ENCODE peak calls at places on chromosomes 5 and 9, in six cellular contexts. U is GM23248, P is MM.1S, A is OCI-LY7, W is HCT116, X is PC-3. M is an unnamed sample. For H3K9me2, the result is how much of the 10 kb centered on the place peaks cover.

GRCh38 chr9:93644397-93645088 is 68.2 kb downstream of the PHF2 start:
- DNase-seq in W (no peak), U (no peak), X (no peak), A (no peak), P (no peak), M (no peak)

GRCh38 chr5:86244153-86244552 is 373.6 kb upstream of the COX7C start:
- DNase-seq in P (no peak), X (no peak), A (no peak), W (no peak), U (no peak), M (no peak)

GRCh38 chr5:145636396-145636795 is 198.7 kb downstream of the PRELID2 start:
- DNase-seq in U (no peak), W (no peak), A (no peak), P (no peak), X (no peak), M (no peak)

GRCh38 chr5:72235725-72236124 is 84.3 kb downstream of the MRPS27 start:
- DNase-seq in P (no peak), A (no peak), W (no peak), U (peak), X (no peak), M (no peak)

GRCh38 chr5:119402555-119402954 is 46.7 kb downstream of the TNFAIP8 start:
- DNase-seq in W (no peak), P (no peak), A (no peak), U (no peak), X (no peak), M (no peak)

GRCh38 chr9:104346645-104347175 is 157.4 kb upstream of the OR13F1 start:
- DNase-seq in P (no peak), A (no peak), X (peak), U (peak), W (no peak), M (no peak)

GRCh38 chr5:88666761-88667186 is 216.2 kb downstream of the MEF2C start:
- DNase-seq in P (peak), A (no peak), X (peak), W (no peak), U (peak), M (no peak)

GRCh38 chr5:58188287-58188651 is 271.6 kb downstream of the PLK2 start:
- DNase-seq in W (peak), P (no peak), X (peak), U (peak), A (no peak), M (peak)

GRCh38 chr5:91296691-91297143 is 86.4 kb downstream of the ARRDC3 start:
- DNase-seq in A (no peak), P (no peak), U (peak), X (no peak), W (no peak), M (no peak)

GRCh38 chr5:8601831-8602354 is 732.9 kb downstream of the MTRR start:
- DNase-seq in P (no peak), X (peak), A (no peak), W (no peak), U (no peak), M (no peak)

GRCh38 chr5:137320056-137321045 is 178.8 kb downstream of the SPOCK1 start:
- DNase-seq in A (peak), X (peak), U (peak), P (peak), W (peak), M (peak)

GRCh38 chr9:79280691-79281090 is 291.1 kb upstream of the TLE4 start:
- DNase-seq in A (no peak), U (peak), W (no peak), X (no peak), P (no peak), M (no peak)

GRCh38 chr9:4689013-4689412 is 9.6 kb downstream of the CDC37L1 start:
- DNase-seq in U (peak), W (no peak), A (no peak), P (no peak), X (no peak), M (no peak)

GRCh38 chr5:16952968-16953671 is 17.0 kb upstream of the MYO10 start:
- DNase-seq in W (no peak), X (peak), P (no peak), A (no peak), U (no peak), M (peak)

GRCh38 chr9:104923740-104924139 is 4.2 kb downstream of the ABCA1 start:
- DNase-seq in A (peak), X (no peak), U (no peak), W (no peak), P (no peak), M (no peak)

GRCh38 chr9:70615566-70616138 is 201.2 kb upstream of the KLF9 start:
- DNase-seq in U (no peak), W (no peak), A (no peak), X (no peak), P (no peak), M (no peak)

GRCh38 chr5:92002875-92003274 is 619.8 kb upstream of the ARRDC3 start:
- DNase-seq in A (no peak), P (no peak), U (peak), X (no peak), W (no peak), M (no peak)

GRCh38 chr5:89851911-89852310 is 557.6 kb downstream of the CETN3 start:
- DNase-seq in W (no peak), X (no peak), A (no peak), U (no peak), P (no peak), M (no peak)

GRCh38 chr9:12538842-12539584 is 154.2 kb upstream of the TYRP1 start:
- DNase-seq in A (no peak), X (no peak), P (no peak), W (no peak), U (no peak), M (no peak)

GRCh38 chr9:134814598-134815215 is 65.9 kb upstream of the FCN2 start:
- DNase-seq in P (no peak), W (no peak), A (no peak), X (peak), U (peak), M (peak)

GRCh38 chr9:88657893-88658292 is 122.9 kb downstream of the NXNL2 start:
- DNase-seq in U (peak), X (no peak), P (no peak), W (no peak), A (no peak), M (no peak)

GRCh38 chr5:154215531-154215930 is 25.0 kb downstream of the GALNT10 start:
- DNase-seq in W (no peak), A (no peak), P (no peak), U (peak), X (no peak), M (no peak)

GRCh38 chr5:55176176-55176818 is 3.3 kb upstream of the CDC20B start:
- DNase-seq in P (peak), U (peak), W (no peak), X (peak), A (peak), M (peak)

GRCh38 chr5:80238778-80239679 is 16.8 kb downstream of the SERINC5 start:
- DNase-seq in U (peak), X (no peak), P (no peak), W (no peak), A (no peak), M (no peak)

GRCh38 chr5:84080908-84081307 is 303.8 kb downstream of the EDIL3 start:
- DNase-seq in P (no peak), X (no peak), A (no peak), U (no peak), W (no peak), M (no peak)

GRCh38 chr5:124929000-124929399 is 182.6 kb upstream of the ZNF608 start:
- DNase-seq in P (no peak), W (no peak), X (no peak), A (no peak), U (no peak), M (no peak)

GRCh38 chr5:123813937-123814624 is 302.1 kb downstream of the CSNK1G3 start:
- DNase-seq in A (peak), P (no peak), W (no peak), U (peak), X (peak), M (peak)

GRCh38 chr9:37919166-37919955 is 15.4 kb upstream of the SLC25A51 start:
- DNase-seq in W (no peak), A (no peak), U (no peak), P (no peak), X (no peak), M (no peak)

GRCh38 chr5:34789021-34789531 is 49.9 kb upstream of the TTC23L start:
- DNase-seq in P (no peak), A (no peak), W (no peak), X (no peak), U (peak), M (no peak)

DNA sequence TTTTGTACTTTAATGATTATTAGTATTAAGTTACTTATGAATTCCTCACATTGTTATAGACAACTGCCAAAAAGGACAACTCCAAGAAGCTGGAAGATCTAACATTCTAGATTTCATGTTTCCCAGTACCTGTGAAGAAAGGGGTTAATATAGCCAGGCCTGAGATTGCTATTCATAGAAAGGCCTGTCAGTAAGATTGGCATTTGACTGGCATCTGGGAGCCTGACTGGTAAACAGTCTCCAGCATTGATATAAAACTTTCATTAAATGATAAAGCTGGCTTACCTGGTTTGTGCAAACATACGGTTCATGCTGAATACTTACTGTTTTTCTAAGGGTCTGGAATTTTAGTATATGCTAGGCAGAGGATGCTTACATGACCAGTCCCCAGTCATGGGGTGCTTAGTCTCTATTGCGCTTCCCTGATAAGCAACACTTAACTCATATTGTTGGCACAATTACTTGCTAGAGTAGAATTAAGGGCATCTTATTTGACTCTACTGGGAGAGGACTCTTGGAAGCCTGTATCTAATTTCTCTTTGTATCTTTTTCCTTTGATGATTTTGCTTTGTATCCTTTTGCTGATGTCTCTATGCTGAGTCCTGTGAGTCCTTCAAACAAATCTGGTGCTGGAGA is 340.4 kb upstream of the SEMA6A start:
- DNase-seq in A (no peak), U (no peak), X (no peak), P (no peak), W (no peak), M (no peak)
- H3K9me2 ChIP-seq in A (under half), U (under half), X (under half), P (under half), W (under half), M (under half)

GRCh38 chr5:173567548-173567947 is 48.9 kb downstream of the BOD1 start:
- DNase-seq in X (peak), P (no peak), W (no peak), A (no peak), U (peak), M (no peak)
- H2AFZ ChIP-seq in X (peak), P (no peak), W (no peak), A (no peak), U (no peak), M (no peak)

GRCh38 chr5:32465076-32465475 is 20.5 kb upstream of the ZFR start:
- DNase-seq in P (no peak), A (no peak), X (peak), U (no peak), W (no peak), M (no peak)
- H3K9me2 ChIP-seq in P (under half), A (under half), X (under half), U (under half), W (under half), M (under half)

GRCh38 chr5:97531549-97531948 is 348.5 kb upstream of the RIOK2 start:
- DNase-seq in U (no peak), P (no peak), A (no peak), W (no peak), X (no peak), M (no peak)

GRCh38 chr5:97538916-97539315 is 355.9 kb upstream of the RIOK2 start:
- DNase-seq in P (no peak), U (no peak), A (no peak), W (no peak), X (no peak), M (no peak)

GRCh38 chr5:97536683-97537082 is 353.6 kb upstream of the RIOK2 start:
- DNase-seq in W (no peak), P (no peak), U (no peak), X (no peak), A (no peak), M (no peak)

GRCh38 chr5:97529354-97529753 is 346.3 kb upstream of the RIOK2 start:
- DNase-seq in W (no peak), U (peak), P (no peak), X (no peak), A (no peak), M (no peak)

DNA sequence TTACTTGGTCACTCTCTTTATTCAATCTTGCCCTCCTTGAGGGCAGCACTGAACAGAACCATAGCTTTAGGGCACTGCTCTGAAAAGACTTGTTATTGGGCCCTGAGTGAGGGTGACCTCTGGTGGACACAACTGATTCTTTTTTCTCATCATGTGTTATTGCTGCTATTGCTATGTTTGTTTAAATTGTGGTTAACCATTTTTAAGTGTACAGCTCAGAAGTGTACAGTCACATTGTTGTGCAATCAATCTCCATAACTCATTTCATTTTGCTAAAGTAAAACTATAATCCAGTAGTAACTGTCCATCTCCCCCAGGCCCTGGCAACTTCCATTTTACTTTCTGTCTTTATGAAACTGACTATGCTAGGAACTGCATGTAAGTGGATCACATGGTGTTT is 351.1 kb upstream of the RIOK2 start:
- DNase-seq in P (peak), X (peak), A (peak), W (peak), U (peak), M (peak)
- H2AFZ ChIP-seq in P (no peak), X (no peak), A (no peak), W (no peak), U (peak), M (peak)

GRCh38 chr9:82891321-82891720 is 171.6 kb downstream of the RASEF start:
- DNase-seq in X (no peak), P (no peak), W (no peak), U (no peak), A (no peak), M (no peak)

GRCh38 chr9:82890401-82890800 is 172.5 kb downstream of the RASEF start:
- DNase-seq in X (no peak), U (no peak), A (no peak), W (no peak), P (no peak), M (no peak)

GRCh38 chr9:82890865-82891264 is 172.1 kb downstream of the RASEF start:
- DNase-seq in X (no peak), U (no peak), W (no peak), P (no peak), A (no peak), M (no peak)

GRCh38 chr9:82893549-82893948 is 169.4 kb downstream of the RASEF start:
- DNase-seq in X (no peak), U (no peak), A (no peak), W (no peak), P (no peak), M (no peak)

GRCh38 chr9:82894961-82895902 is 167.7 kb downstream of the RASEF start:
- DNase-seq in P (no peak), X (no peak), W (no peak), U (no peak), A (no peak), M (peak)
- H3K9me2 ChIP-seq in P (under half), X (under half), W (under half), U (under half), A (under half), M (under half)

GRCh38 chr9:107637421-107638420 is 148.2 kb upstream of the KLF4 start:
- DNase-seq in U (peak), W (no peak), A (no peak), P (peak), X (peak), M (peak)

GRCh38 chr9:107638496-107638895 is 148.9 kb upstream of the KLF4 start:
- DNase-seq in A (no peak), P (no peak), X (no peak), W (no peak), U (peak), M (no peak)

GRCh38 chr9:107636596-107637405 is 147.2 kb upstream of the KLF4 start:
- DNase-seq in A (no peak), P (no peak), W (no peak), U (peak), X (no peak), M (no peak)

GRCh38 chr9:107638922-107639321 is 149.4 kb upstream of the KLF4 start:
- DNase-seq in A (peak), P (peak), W (no peak), X (no peak), U (peak), M (peak)

DNA sequence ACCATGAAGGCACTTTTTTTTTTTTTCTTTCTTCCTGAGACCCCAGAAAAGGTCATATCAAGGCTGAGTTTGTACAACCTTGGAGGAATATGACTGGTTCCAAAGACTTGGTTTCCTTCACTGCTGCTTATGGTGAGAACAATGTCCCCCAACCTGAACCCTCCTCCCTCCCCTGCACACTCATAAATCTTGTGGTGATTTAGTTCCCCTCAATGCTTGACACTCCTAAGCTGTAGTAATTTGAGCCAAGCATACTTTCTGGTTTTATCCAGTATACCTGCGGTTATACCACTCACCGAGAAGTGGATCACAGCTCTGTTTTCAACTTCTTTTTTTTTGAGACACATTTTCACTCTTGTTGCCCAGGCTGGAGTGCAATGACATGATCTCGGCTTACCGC is 149.9 kb upstream of the KLF4 start:
- DNase-seq in P (peak), W (no peak), X (no peak), U (no peak), A (no peak), M (no peak)
- H2AFZ ChIP-seq in P (no peak), W (no peak), X (no peak), U (no peak), A (no peak), M (no peak)

GRCh38 chr9:126439402-126439765 is 112.8 kb downstream of the MVB12B start:
- DNase-seq in U (peak), A (no peak), P (no peak), W (no peak), X (peak), M (no peak)
- H3K9me2 ChIP-seq in U (under half), A (under half), P (under half), W (under half), X (under half), M (under half)

GRCh38 chr5:116009806-116010205 is 22.5 kb upstream of the ARL14EPL start:
- DNase-seq in U (peak), P (no peak), W (no peak), A (no peak), X (no peak), M (no peak)

GRCh38 chr5:116002116-116002906 is 30.0 kb upstream of the ARL14EPL start:
- DNase-seq in X (peak), W (no peak), P (no peak), U (peak), A (no peak), M (no peak)

GRCh38 chr5:116004248-116004647 is 28.0 kb upstream of the ARL14EPL start:
- DNase-seq in P (no peak), X (no peak), W (no peak), A (no peak), U (no peak), M (no peak)
- H2AFZ ChIP-seq in P (no peak), X (no peak), W (peak), A (no peak), U (no peak), M (no peak)

DNA sequence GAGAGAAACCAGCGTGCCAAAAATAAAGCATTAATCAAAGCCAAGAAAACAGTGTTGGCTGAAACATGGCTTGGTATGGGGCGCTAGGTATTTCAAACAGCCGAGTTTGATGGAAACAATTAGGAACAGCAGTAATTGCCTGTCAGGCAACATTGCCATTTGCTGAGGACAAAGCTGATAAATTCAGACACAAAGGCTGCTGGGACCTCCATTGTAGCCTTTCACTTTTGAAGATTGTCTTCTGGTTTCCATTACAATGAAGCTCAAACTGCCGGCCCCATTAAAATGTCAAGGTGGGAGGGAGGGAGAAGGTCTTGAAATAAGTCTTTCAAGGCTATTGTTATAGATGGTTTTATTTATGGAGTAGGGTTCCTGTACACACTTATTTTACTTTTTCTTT is 125.3 kb upstream of the SPDL1 start:
- DNase-seq in W (no peak), X (no peak), A (no peak), P (no peak), U (no peak), M (no peak)
- H3K9me2 ChIP-seq in W (under half), X (under half), A (under half), P (under half), U (under half), M (under half)

DNA sequence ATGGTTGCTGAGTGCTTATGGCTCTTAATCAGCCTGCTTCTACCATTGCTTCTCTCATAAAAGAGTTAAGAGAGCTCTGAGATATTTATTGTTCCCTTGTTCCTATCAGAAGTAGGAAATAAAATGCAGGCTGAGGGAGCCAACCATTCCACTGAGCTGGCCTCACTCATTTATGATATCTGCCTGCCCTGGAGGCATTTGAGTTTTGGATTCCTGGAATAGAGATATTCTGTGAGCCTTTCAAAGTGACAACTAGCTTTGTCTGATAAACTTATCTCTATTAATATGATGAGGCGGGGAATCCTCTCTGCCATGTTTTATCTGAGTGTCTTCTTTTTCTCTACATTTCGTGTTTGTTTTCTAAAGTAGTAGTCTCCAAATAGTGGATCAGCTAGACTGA is 162.5 kb downstream of the DMAC1 start:
- DNase-seq in A (no peak), P (no peak), X (no peak), W (no peak), U (no peak), M (no peak)
- H2AFZ ChIP-seq in A (no peak), P (no peak), X (no peak), W (no peak), U (no peak), M (no peak)

M was measured in hepatocyte.